ENCODE peak calls at places on chromosomes 4 and X, in five cellular contexts. S is heart left ventricle, Z is HFF-Myc, N is A549, L is BE2C. H is an unnamed sample.

GRCh38 chrX:46204721-46205422 is 340.3 kb downstream of the ZNF674 start:
- DNase-seq in S (no peak), Z (no peak), N (no peak), L (no peak), H (no peak)

GRCh38 chr4:167168611-167169010 is 65.7 kb downstream of the SPOCK3 start:
- DNase-seq in S (no peak), Z (no peak), N (no peak), L (no peak), H (no peak)

GRCh38 chrX:13048265-13048664 is 3.8 kb upstream of the FAM9C start:
- DNase-seq in S (no peak), Z (no peak), N (no peak), L (no peak), H (no peak)

GRCh38 chr4:139223682-139224317 is 46.8 kb upstream of the ELF2 start:
- DNase-seq in S (no peak), Z (no peak), N (no peak), L (no peak), H (no peak)

GRCh38 chr4:179130122-179130714 is 1688.0 kb upstream of the AGA start:
- DNase-seq in S (no peak), Z (no peak), N (no peak), L (no peak), H (no peak)

GRCh38 chr4:16360694-16361262 is 134.5 kb upstream of the TAPT1 start:
- DNase-seq in S (no peak), Z (no peak), N (no peak), L (no peak), H (no peak)

GRCh38 chrX:134388161-134389109 is 71.5 kb upstream of the HPRT1 start:
- DNase-seq in S (no peak), Z (no peak), N (no peak), L (no peak), H (peak)

GRCh38 chrX:139929876-139930275 is 3.0 kb downstream of the ATP11C start:
- DNase-seq in S (no peak), Z (no peak), N (no peak), L (no peak), H (no peak)

GRCh38 chrX:48919360-48919821 is 567 bp upstream of the PIM2 start:
- DNase-seq in S (no peak), Z (no peak), N (no peak), L (no peak), H (no peak)

GRCh38 chr4:2077537-2078460 is 18.7 kb downstream of the NAT8L start:
- DNase-seq in S (no peak), Z (no peak), N (no peak), L (no peak), H (no peak)

GRCh38 chr4:6095023-6095817 is 77.0 kb upstream of the C4orf50 start:
- DNase-seq in S (no peak), Z (no peak), N (no peak), L (no peak), H (no peak)

GRCh38 chr4:186669159-186669720 is 54.4 kb downstream of the FAT1 start:
- DNase-seq in S (no peak), Z (peak), N (no peak), L (no peak), H (no peak)

GRCh38 chrX:34656842-34657780 is at the start of gene TMEM47:
- DNase-seq in S (peak), Z (no peak), N (peak), L (peak), H (no peak)

GRCh38 chr4:56313132-56313531 is 74.2 kb downstream of the AASDH start:
- DNase-seq in S (no peak), Z (no peak), N (no peak), L (no peak), H (no peak)

GRCh38 chrX:28847423-28847822 is 260.2 kb downstream of the IL1RAPL1 start:
- DNase-seq in S (peak), Z (peak), N (peak), L (no peak), H (no peak)

GRCh38 chrX:122866527-122866926 is 317.6 kb upstream of the GRIA3 start:
- DNase-seq in S (no peak), Z (peak), N (no peak), L (no peak), H (no peak)

GRCh38 chrX:108309144-108309543 is 129.1 kb downstream of the COL4A6 start:
- DNase-seq in S (no peak), Z (no peak), N (peak), L (no peak), H (no peak)

GRCh38 chrX:103919336-103919682 is 43.1 kb upstream of the TMSB15B start:
- DNase-seq in S (no peak), Z (no peak), N (peak), L (peak), H (no peak)

GRCh38 chrX:9875801-9876200 is 89.6 kb downstream of the SHROOM2 start:
- DNase-seq in S (no peak), Z (no peak), N (no peak), L (no peak), H (no peak)

GRCh38 chr4:158134257-158134656 is 38.6 kb downstream of the GASK1B start:
- DNase-seq in S (no peak), Z (no peak), N (no peak), L (no peak), H (no peak)

GRCh38 chr4:150581611-150582010 is 340 bp upstream of the MAB21L2 start:
- DNase-seq in S (no peak), Z (no peak), N (no peak), L (peak), H (no peak)

GRCh38 chr4:148857234-148857972 is 415.2 kb upstream of the NR3C2 start:
- DNase-seq in S (no peak), Z (no peak), N (no peak), L (no peak), H (peak)

GRCh38 chr4:20616313-20616712 is 83.9 kb upstream of the PACRGL start:
- DNase-seq in S (no peak), Z (no peak), N (no peak), L (no peak), H (no peak)

GRCh38 chr4:88985088-88985779 is 71.8 kb downstream of the FAM13A start:
- DNase-seq in S (no peak), Z (no peak), N (no peak), L (no peak), H (no peak)

GRCh38 chr4:88958080-88958479 is 98.9 kb downstream of the FAM13A start:
- DNase-seq in S (no peak), Z (no peak), N (no peak), L (no peak), H (no peak)

GRCh38 chr4:24965627-24966026 is 52.8 kb upstream of the CCDC149 start:
- DNase-seq in S (no peak), Z (no peak), N (no peak), L (no peak), H (no peak)

GRCh38 chrX:74514384-74514783 is 93.1 kb downstream of the SLC16A2 start:
- DNase-seq in S (no peak), Z (no peak), N (no peak), L (no peak), H (no peak)

GRCh38 chrX:1534321-1535168 is 2.4 kb downstream of the P2RY8 start:
- DNase-seq in S (no peak), Z (no peak), N (no peak), L (no peak), H (no peak)

GRCh38 chr4:144658015-144658567 is 12.1 kb downstream of the HHIP start:
- DNase-seq in S (no peak), Z (no peak), N (no peak), L (no peak), H (no peak)

GRCh38 chr4:66307641-66308438 is 637.6 kb upstream of the EPHA5 start:
- DNase-seq in S (no peak), Z (no peak), N (no peak), L (no peak), H (no peak)

GRCh38 chrX:69095260-69095659 is 70.0 kb downstream of the PJA1 start:
- DNase-seq in S (no peak), Z (no peak), N (no peak), L (no peak), H (no peak)

GRCh38 chrX:1322393-1322792 is 14.2 kb upstream of the IL3RA start:
- DNase-seq in S (no peak), Z (no peak), N (no peak), L (no peak), H (no peak)

GRCh38 chr4:71974681-71975080 is 57.1 kb upstream of the NPFFR2 start:
- DNase-seq in S (no peak), Z (no peak), N (no peak), L (no peak), H (peak)

GRCh38 chr4:101973331-101973730 is 182.8 kb downstream of the BANK1 start:
- DNase-seq in S (no peak), Z (no peak), N (no peak), L (no peak), H (no peak)

GRCh38 chr4:41304221-41304620 is 47.5 kb downstream of the UCHL1 start:
- DNase-seq in S (no peak), Z (no peak), N (no peak), L (no peak), H (no peak)

DNA sequence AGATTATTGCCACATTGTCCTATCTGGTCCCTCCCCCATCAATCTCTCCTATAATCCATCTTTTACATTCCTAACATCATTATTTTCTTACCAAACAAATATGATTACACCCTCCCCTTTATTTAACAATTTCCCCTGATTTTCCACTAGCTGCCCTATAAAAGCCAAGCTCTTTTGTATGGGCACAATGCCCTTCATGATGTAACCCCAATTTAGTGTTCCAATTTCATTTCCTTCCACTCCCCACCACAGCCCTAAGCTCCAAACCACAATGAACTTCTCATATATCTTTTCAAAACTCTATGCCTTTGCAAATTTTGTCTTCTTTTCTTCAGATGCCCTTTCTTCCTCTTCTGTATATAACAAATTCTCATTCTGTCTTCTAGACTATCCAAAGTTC is 39.5 kb upstream of the PTPN13 start:
- DNase-seq in S (no peak), Z (no peak), N (no peak), L (no peak), H (no peak)
- TF ChIP-seq CTCF in S (no peak), Z (no peak), N (no peak), L (no peak), H (no peak)

GRCh38 chr4:163495900-163496299 is 1.4 kb downstream of the TMA16 start:
- DNase-seq in S (no peak), Z (no peak), N (no peak), L (no peak), H (no peak)
- H3K4me3 ChIP-seq in S (no peak), Z (peak), N (peak), L (peak), H (peak)

DNA sequence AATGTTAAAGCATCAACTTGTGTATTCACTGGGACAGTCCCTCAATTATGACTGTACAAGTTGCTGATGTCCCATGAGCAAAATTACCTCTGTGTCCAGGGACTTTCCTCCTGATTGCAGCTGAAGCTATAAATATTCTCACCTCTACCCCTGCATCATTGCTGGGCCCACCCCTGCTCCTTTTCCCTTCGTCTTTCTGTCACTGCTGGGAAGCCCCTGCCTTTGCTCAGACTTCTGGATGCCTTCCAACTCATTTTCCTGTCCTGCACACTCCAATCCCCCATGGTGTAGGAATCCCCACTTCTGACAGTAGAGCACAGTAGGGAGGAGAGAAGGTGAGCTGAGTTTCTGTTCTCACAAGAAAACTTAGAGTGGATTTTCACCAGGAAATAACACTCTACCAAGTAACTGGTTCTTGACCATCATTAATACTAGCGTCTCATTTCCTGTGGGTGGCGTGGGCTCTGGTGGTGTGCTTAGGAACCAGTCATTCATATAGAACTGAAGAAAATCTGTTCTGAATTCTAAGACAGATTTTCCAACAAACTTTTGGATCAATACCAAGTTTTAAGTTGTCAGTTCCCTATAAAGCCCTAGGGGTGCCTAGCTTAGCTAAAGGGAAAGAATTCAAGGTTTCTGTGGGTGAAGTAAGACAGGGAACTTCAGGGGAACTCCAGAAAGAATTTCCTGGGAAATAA is 136.2 kb upstream of the MED14 start:
- DNase-seq in S (no peak), Z (no peak), N (no peak), L (no peak), H (peak)
- TF ChIP-seq CTCF in S (no peak), Z (no peak), N (no peak), L (no peak), H (no peak)

DNA sequence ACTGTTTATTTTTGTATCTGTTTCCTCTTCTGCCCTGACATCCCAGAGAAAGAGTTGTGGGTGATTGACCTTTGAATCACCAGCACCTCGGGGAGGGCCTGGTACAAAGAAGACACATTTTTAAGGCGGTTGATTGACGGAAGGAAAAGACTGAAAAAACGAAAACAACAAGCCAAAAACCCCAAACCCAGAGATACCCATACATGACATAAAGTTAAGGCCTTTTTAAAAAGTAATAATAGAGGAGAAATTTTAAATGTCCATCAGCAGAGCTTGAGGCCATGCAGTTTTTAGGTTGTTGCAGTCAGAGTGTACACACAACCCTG is 110.0 kb downstream of the GNL3L start:
- DNase-seq in S (no peak), Z (no peak), N (no peak), L (no peak), H (no peak)
- H3K4me3 ChIP-seq in S (peak), Z (peak), N (peak), L (peak), H (peak)

GRCh38 chr4:10589308-10589707 is 95.3 kb downstream of the CLNK start:
- DNase-seq in S (no peak), Z (no peak), N (no peak), L (no peak), H (no peak)

GRCh38 chr4:10596586-10597285 is 87.8 kb downstream of the CLNK start:
- DNase-seq in S (no peak), Z (no peak), N (no peak), L (no peak), H (no peak)

GRCh38 chr4:10589808-10590207 is 94.8 kb downstream of the CLNK start:
- DNase-seq in S (no peak), Z (peak), N (no peak), L (no peak), H (no peak)

GRCh38 chr4:10590896-10591295 is 93.7 kb downstream of the CLNK start:
- DNase-seq in S (no peak), Z (peak), N (no peak), L (no peak), H (no peak)

DNA sequence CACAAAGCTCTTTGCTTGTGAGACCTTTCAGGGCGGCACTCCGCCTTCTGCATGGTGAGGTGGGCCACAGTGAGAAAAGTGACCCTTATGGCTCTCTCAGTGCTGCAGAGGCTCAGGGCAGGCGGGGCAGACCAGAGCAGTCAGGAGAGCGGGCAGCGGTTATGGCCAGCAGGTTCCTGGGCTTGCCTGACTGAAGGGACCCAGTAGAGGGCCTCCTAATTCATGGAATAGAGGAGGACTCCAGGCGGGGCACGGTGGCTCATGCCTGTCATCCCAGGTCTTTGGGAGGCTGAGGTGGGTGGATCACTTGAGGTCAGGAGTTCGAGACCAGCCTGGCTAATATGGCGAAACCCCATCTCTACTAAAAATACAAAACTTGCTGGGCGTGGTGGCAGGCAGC is 91.4 kb downstream of the CLNK start:
- DNase-seq in S (no peak), Z (no peak), N (no peak), L (no peak), H (no peak)
- TF ChIP-seq CTCF in S (no peak), Z (no peak), N (no peak), L (no peak), H (no peak)

GRCh38 chrX:120462370-120462769 is 6.7 kb downstream of the LAMP2 start:
- DNase-seq in S (no peak), Z (no peak), N (no peak), L (no peak), H (no peak)
- H3K4me3 ChIP-seq in S (no peak), Z (no peak), N (no peak), L (no peak), H (no peak)

GRCh38 chr4:48683784-48684666 is 96.1 kb downstream of the FRYL start:
- DNase-seq in S (no peak), Z (no peak), N (no peak), L (no peak), H (no peak)

GRCh38 chr4:48686369-48686768 is 93.7 kb downstream of the FRYL start:
- DNase-seq in S (no peak), Z (no peak), N (no peak), L (no peak), H (no peak)

GRCh38 chr4:48680848-48681568 is 99.1 kb downstream of the FRYL start:
- DNase-seq in S (no peak), Z (no peak), N (no peak), L (no peak), H (no peak)

GRCh38 chr4:48687313-48687712 is 92.8 kb downstream of the FRYL start:
- DNase-seq in S (no peak), Z (no peak), N (no peak), L (no peak), H (no peak)

GRCh38 chr4:48681856-48682255 is 98.2 kb downstream of the FRYL start:
- DNase-seq in S (no peak), Z (no peak), N (no peak), L (no peak), H (no peak)
- TF ChIP-seq CTCF in S (peak), Z (peak), N (peak), L (peak), H (peak)

GRCh38 chr4:112511294-112512118 is 4.5 kb downstream of the NEUROG2 start:
- DNase-seq in S (no peak), Z (no peak), N (no peak), L (no peak), H (no peak)
- H3K4me3 ChIP-seq in S (no peak), Z (no peak), N (no peak), L (no peak), H (no peak)

GRCh38 chr4:184419976-184420375 is 54.4 kb downstream of the IRF2 start:
- DNase-seq in S (no peak), Z (no peak), N (no peak), L (no peak), H (no peak)

GRCh38 chr4:184415071-184415470 is 59.3 kb downstream of the IRF2 start:
- DNase-seq in S (no peak), Z (no peak), N (no peak), L (no peak), H (no peak)

GRCh38 chr4:184416913-184417734 is 57.2 kb downstream of the IRF2 start:
- DNase-seq in S (no peak), Z (no peak), N (no peak), L (no peak), H (no peak)

GRCh38 chr4:184420402-184420801 is 53.9 kb downstream of the IRF2 start:
- DNase-seq in S (no peak), Z (no peak), N (no peak), L (no peak), H (no peak)

DNA sequence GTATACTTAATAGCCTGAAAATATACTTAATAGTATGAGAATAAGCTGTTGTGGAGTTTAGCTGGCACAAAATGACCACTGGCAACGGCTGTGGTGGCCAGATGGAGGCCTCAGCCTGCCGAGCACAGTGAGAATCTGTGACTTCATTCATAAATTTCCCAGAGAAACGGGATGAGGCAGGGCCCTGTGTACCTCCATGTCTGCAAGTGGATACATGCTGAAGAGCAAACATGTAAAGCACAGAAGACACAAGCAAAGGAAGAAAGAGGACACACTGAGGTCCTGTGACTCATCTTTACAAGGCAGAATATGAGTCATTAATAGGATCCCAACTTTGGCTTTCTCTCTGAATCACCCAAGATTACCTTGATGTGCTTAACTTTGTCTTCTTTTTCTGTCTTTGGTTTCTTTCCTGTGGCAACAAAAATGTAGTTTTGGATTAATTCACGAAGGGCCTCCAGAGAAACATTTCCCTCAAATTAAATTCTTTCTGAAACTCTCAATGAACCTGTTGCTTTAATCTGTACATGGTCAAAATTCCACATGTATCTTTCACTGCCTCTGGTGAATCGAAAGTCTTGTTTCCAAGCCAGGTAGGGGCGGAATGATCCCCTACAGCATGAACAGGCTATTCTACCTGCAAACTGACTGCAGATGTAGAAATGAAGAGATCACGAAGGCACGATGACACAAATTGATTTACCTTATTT is 56.4 kb downstream of the IRF2 start:
- DNase-seq in S (no peak), Z (peak), N (peak), L (no peak), H (peak)
- TF ChIP-seq CTCF in S (no peak), Z (no peak), N (no peak), L (no peak), H (no peak)

GRCh38 chr4:52588771-52589591 is 70.1 kb downstream of the USP46 start:
- DNase-seq in S (no peak), Z (no peak), N (no peak), L (no peak), H (no peak)

GRCh38 chr4:52579602-52580272 is 79.4 kb downstream of the USP46 start:
- DNase-seq in S (no peak), Z (no peak), N (no peak), L (no peak), H (no peak)

GRCh38 chr4:52586069-52586468 is 73.0 kb downstream of the USP46 start:
- DNase-seq in S (no peak), Z (no peak), N (no peak), L (no peak), H (no peak)

GRCh38 chr4:52588097-52588496 is 71.0 kb downstream of the USP46 start:
- DNase-seq in S (peak), Z (no peak), N (no peak), L (peak), H (no peak)

GRCh38 chr4:52585379-52585778 is 73.7 kb downstream of the USP46 start:
- DNase-seq in S (no peak), Z (no peak), N (no peak), L (no peak), H (no peak)
- H3K4me3 ChIP-seq in S (no peak), Z (no peak), N (no peak), L (no peak), H (no peak)

H was measured in epithelial cell of proximal tubule.